ENCODE peak calls at places on chromosomes 4 and X, in eight cellular contexts. E is adrenal gland, V is tibial nerve, R is fibroblast of lung, P is tibial artery, G is stomach, M is dorsolateral prefrontal cortex, O is upper lobe of left lung. F is an unnamed sample.

GRCh38 chr4:38306482-38307071 is 346.4 kb downstream of the PTTG2 start:
- DNase-seq in M (no peak), G (no peak), O (no peak), V (no peak), R (no peak), E (no peak), P (no peak), F (no peak)

GRCh38 chrX:2710496-2710895 is 19.4 kb downstream of the CD99 start:
- DNase-seq in M (no peak), R (no peak), G (no peak), P (no peak), O (no peak), E (no peak), V (no peak), F (no peak)

GRCh38 chr4:113738251-113738650 is 23.3 kb downstream of the CAMK2D start:
- DNase-seq in O (no peak), G (no peak), M (no peak), P (no peak), R (peak), V (no peak), E (no peak), F (no peak)

GRCh38 chr4:151962138-151962845 is 201.5 kb upstream of the GATB start:
- DNase-seq in R (no peak), M (no peak), G (no peak), V (no peak), O (no peak), E (no peak), P (no peak), F (no peak)

GRCh38 chrX:48492293-48492910 is 16.4 kb upstream of the PORCN start:
- DNase-seq in E (no peak), O (no peak), V (no peak), P (no peak), M (no peak), G (no peak), R (no peak), F (no peak)

GRCh38 chr4:40916218-40916555 is 166.4 kb downstream of the NSUN7 start:
- DNase-seq in O (no peak), M (no peak), R (peak), E (no peak), G (no peak), V (no peak), P (peak), F (no peak)

GRCh38 chrX:41912922-41913321 is 10.4 kb downstream of the CASK start:
- DNase-seq in M (no peak), R (no peak), G (no peak), V (no peak), E (no peak), O (no peak), P (no peak), F (no peak)

GRCh38 chrX:13428055-13428786 is 108.4 kb upstream of the ATXN3L start:
- DNase-seq in P (no peak), E (no peak), V (no peak), O (no peak), G (no peak), M (no peak), R (peak), F (no peak)

GRCh38 chrX:31213941-31214340 is 142.1 kb upstream of the FTHL17 start:
- DNase-seq in M (no peak), O (no peak), R (peak), P (no peak), G (no peak), E (no peak), V (no peak), F (no peak)

GRCh38 chr4:140533951-140534480 is 10.0 kb downstream of the ELMOD2 start:
- DNase-seq in V (no peak), O (no peak), R (peak), P (no peak), E (no peak), G (no peak), M (no peak), F (no peak)

GRCh38 chr4:2182981-2183380 is 58.9 kb downstream of the HAUS3 start:
- DNase-seq in G (no peak), R (peak), M (no peak), O (no peak), V (no peak), P (no peak), E (no peak), F (no peak)

GRCh38 chrX:139286342-139286741 is 244.2 kb upstream of the F9 start:
- DNase-seq in G (no peak), E (no peak), V (no peak), R (no peak), O (no peak), M (no peak), P (no peak), F (no peak)

GRCh38 chrX:71911731-71912050 is 1.0 kb downstream of the NHSL2 start:
- DNase-seq in G (no peak), M (no peak), O (peak), R (no peak), P (no peak), V (no peak), E (no peak), F (no peak)

GRCh38 chrX:38151426-38151825 is 69.2 kb downstream of the SRPX start:
- DNase-seq in O (no peak), V (no peak), R (no peak), M (no peak), E (no peak), P (no peak), G (no peak), F (no peak)

GRCh38 chr4:174156239-174156826 is 127.1 kb downstream of the FBXO8 start:
- DNase-seq in E (no peak), V (no peak), O (no peak), P (no peak), R (peak), G (no peak), M (no peak), F (no peak)

GRCh38 chr4:35982318-35982717 is 262.0 kb downstream of the ARAP2 start:
- DNase-seq in P (no peak), O (no peak), R (no peak), M (no peak), V (no peak), E (no peak), G (no peak), F (no peak)

GRCh38 chr4:55757356-55758024 is 62.1 kb upstream of the EXOC1L start:
- DNase-seq in R (no peak), O (no peak), M (no peak), V (no peak), G (no peak), E (no peak), P (no peak), F (no peak)

GRCh38 chr4:132065940-132066495 is 1083.1 kb upstream of the PCDH10 start:
- DNase-seq in M (no peak), E (no peak), G (no peak), P (no peak), R (peak), O (no peak), V (no peak), F (no peak)

GRCh38 chr4:74152841-74153240 is 5.1 kb upstream of the MTHFD2L start:
- DNase-seq in E (no peak), P (no peak), M (no peak), R (peak), G (no peak), O (no peak), V (no peak), F (no peak)

GRCh38 chr4:96305030-96305429 is 465.1 kb downstream of the PDHA2 start:
- DNase-seq in P (no peak), R (no peak), G (no peak), V (no peak), M (no peak), O (no peak), E (no peak), F (no peak)

GRCh38 chr4:48047421-48047844 is 30.9 kb downstream of the NIPAL1 start:
- DNase-seq in G (peak), M (no peak), E (no peak), V (no peak), O (no peak), P (no peak), R (no peak), F (peak)

GRCh38 chrX:38347136-38347535 is 5.3 kb upstream of the OTC start:
- DNase-seq in E (no peak), O (no peak), R (peak), M (no peak), G (no peak), P (no peak), V (no peak), F (no peak)

GRCh38 chr4:55087016-55087929 is 38.1 kb downstream of the KDR start:
- DNase-seq in G (no peak), R (peak), E (no peak), O (no peak), M (no peak), P (no peak), V (no peak), F (no peak)

GRCh38 chrX:144335402-144335801 is 451.5 kb downstream of the UBE2NL start:
- DNase-seq in M (no peak), R (no peak), G (no peak), V (no peak), O (no peak), P (no peak), E (no peak), F (no peak)

GRCh38 chrX:132001127-132001526 is 22.0 kb upstream of the STK26 start:
- DNase-seq in P (no peak), O (no peak), R (no peak), G (no peak), V (no peak), M (no peak), E (no peak), F (no peak)

GRCh38 chr4:18593297-18594002 is 571.9 kb upstream of the LCORL start:
- DNase-seq in R (peak), G (peak), E (peak), O (no peak), V (peak), M (peak), P (peak), F (peak)

GRCh38 chr4:51895158-51895557 is 52.2 kb downstream of the DCUN1D4 start:
- DNase-seq in E (no peak), G (no peak), P (no peak), V (no peak), M (no peak), O (no peak), R (no peak), F (no peak)

GRCh38 chr4:172998527-172999469 is 169.8 kb upstream of the GALNT7 start:
- DNase-seq in V (no peak), O (no peak), M (no peak), E (no peak), P (no peak), R (peak), G (no peak), F (no peak)

GRCh38 chrX:13167444-13168207 is 123.2 kb upstream of the FAM9C start:
- DNase-seq in O (no peak), E (peak), V (no peak), G (no peak), P (peak), R (no peak), M (no peak), F (no peak)

GRCh38 chrX:133959972-133960371 is 25.4 kb downstream of the GPC3 start:
- DNase-seq in M (no peak), P (no peak), R (no peak), E (no peak), V (no peak), O (no peak), G (no peak), F (no peak)

GRCh38 chr4:153318696-153319320 is 25.7 kb upstream of the MND1 start:
- DNase-seq in V (no peak), R (peak), G (peak), O (no peak), P (no peak), M (no peak), E (peak), F (no peak)

GRCh38 chr4:5186584-5187170 is 135.4 kb downstream of the STK32B start:
- DNase-seq in E (no peak), M (no peak), V (no peak), P (no peak), O (no peak), G (no peak), R (no peak), F (no peak)

GRCh38 chr4:121950680-121951569 is 935 bp downstream of the TRPC3 start:
- DNase-seq in R (peak), P (peak), G (peak), E (no peak), V (no peak), M (no peak), O (peak), F (peak)

GRCh38 chr4:148436512-148436911 is 5.7 kb downstream of the NR3C2 start:
- DNase-seq in V (no peak), G (no peak), O (no peak), M (no peak), P (no peak), R (no peak), E (no peak), F (no peak)

GRCh38 chr4:105455182-105455581 is 18.7 kb downstream of the PPA2 start:
- DNase-seq in M (no peak), G (no peak), V (no peak), O (no peak), P (no peak), E (no peak), R (no peak), F (no peak)

GRCh38 chrX:114472788-114473187 is 111.1 kb upstream of the HTR2C start:
- DNase-seq in R (no peak), P (no peak), E (no peak), G (no peak), M (no peak), O (no peak), V (no peak), F (no peak)

GRCh38 chrX:119809185-119809666 is 17.8 kb upstream of the RPL39 start:
- DNase-seq in G (no peak), R (peak), V (no peak), P (no peak), M (no peak), O (no peak), E (no peak), F (no peak)

GRCh38 chrX:118727686-118728339 is 407 bp downstream of the IL13RA1 start:
- DNase-seq in M (no peak), O (peak), E (peak), P (peak), G (peak), R (peak), V (no peak), F (no peak)

DNA sequence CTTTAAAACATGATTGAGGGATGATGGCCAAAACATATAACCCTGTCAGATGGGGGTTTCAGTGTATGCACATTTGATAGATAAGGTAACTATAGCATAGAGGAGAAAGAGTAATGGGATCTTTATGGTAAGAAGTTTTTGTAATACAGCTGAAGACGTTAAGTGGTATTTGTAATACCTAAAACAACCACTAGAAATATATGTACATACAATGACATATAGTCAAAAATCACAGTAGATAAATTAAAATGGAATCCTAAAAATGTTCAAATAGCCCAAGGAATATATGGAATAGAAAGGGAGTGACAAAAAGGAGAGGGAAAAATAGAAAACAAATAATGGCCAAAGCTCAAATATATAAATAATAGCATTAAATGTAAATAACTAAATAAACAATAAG is 371.3 kb upstream of the FSTL5 start:
- DNase-seq in V (no peak), P (no peak), O (no peak), R (no peak), E (no peak), M (no peak), G (no peak), F (no peak)
- TF ChIP-seq CTCF in V (no peak), P (no peak), O (no peak), R (no peak), E (no peak), M (no peak), G (no peak), F (no peak)

DNA sequence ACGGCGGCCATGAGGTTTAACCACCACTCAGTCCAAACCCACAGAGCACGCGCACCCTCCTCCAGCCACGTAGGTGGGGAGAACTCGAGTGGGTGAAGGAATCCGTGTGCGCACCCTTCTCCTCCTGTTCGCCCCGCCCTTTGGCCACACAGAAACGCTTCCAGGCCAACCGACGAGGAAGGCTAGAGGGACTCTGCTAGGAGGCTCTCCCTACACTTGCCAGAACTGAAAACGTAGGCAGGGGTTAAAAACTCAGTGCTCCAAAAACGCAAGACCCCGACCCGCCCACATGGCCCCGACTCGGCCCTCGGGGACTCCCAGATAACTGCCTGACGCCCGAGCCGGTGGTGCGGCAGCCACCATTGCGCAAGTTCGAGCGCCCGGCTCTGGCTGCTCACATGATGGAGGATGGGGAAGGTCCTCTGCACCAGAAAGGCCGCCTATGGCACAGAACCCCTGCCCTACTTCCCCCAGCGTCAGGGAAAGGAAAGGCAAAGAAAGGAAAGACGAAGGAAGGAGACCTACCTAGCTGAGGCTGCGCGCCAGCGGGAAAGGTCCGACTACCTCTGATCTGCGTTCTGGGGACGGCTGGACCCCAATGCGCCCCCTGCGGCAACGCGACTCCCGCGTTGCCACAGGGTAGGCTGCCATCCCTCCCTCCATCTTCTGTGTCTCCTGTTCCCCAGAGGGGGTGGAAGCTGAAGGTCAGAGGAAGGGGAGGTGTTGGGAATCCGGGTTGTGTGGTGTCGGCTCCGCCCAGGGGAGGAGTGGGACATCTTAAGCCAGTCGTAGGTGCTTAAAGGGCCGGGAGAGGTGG is 201.9 kb upstream of the AGTR2 start:
- DNase-seq in O (peak), E (no peak), M (peak), P (no peak), V (no peak), R (peak), G (no peak), F (no peak)
- H3K27ac ChIP-seq in O (peak), E (no peak), M (peak), P (peak), V (no peak), R (no peak), G (peak), F (no peak)

GRCh38 chr4:84634961-84635360 is 52.0 kb downstream of the CDS1 start:
- DNase-seq in E (no peak), M (no peak), P (no peak), O (no peak), V (no peak), R (no peak), G (no peak), F (no peak)

GRCh38 chr4:84638092-84638491 is 55.2 kb downstream of the CDS1 start:
- DNase-seq in P (no peak), V (no peak), O (no peak), E (no peak), G (no peak), R (no peak), M (no peak), F (no peak)

GRCh38 chr4:84644087-84644486 is 61.2 kb downstream of the CDS1 start:
- DNase-seq in M (no peak), E (no peak), G (no peak), V (no peak), R (no peak), P (no peak), O (no peak), F (no peak)

DNA sequence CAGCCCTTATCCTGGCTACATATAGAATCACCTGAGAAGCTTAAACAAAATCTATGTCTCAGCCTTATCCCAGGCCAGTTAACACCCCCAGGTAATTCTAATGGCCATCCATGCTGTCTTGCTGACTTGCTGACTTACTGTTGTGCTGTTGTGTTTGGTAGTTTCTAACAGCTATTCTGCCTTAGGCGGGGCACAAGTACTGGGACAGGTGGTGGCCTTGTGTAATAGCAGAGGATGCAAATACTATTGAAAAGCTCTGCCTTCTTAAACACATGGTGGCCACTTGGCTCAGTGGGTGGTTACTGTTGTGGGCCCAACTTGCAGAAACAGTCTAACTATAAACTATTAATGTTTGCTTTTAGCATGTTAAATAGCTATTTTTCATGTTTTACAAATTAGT is 56.2 kb downstream of the CDS1 start:
- DNase-seq in V (no peak), G (no peak), M (no peak), P (no peak), E (no peak), R (no peak), O (no peak), F (no peak)
- TF ChIP-seq CTCF in V (no peak), G (no peak), M (no peak), P (no peak), E (no peak), R (no peak), O (no peak), F (no peak)

GRCh38 chrX:136259543-136259942 is 8.3 kb upstream of the MAP7D3 start:
- DNase-seq in M (no peak), E (no peak), R (peak), O (no peak), P (peak), V (no peak), G (no peak), F (no peak)

GRCh38 chrX:136261316-136261715 is 10.1 kb upstream of the MAP7D3 start:
- DNase-seq in P (no peak), G (no peak), M (no peak), V (no peak), R (no peak), O (no peak), E (no peak), F (no peak)

GRCh38 chrX:136262241-136262640 is 11.0 kb upstream of the MAP7D3 start:
- DNase-seq in O (no peak), R (peak), G (no peak), V (no peak), P (no peak), E (no peak), M (no peak), F (no peak)

GRCh38 chrX:136260801-136261200 is 9.6 kb upstream of the MAP7D3 start:
- DNase-seq in O (no peak), P (no peak), V (no peak), M (peak), R (peak), E (no peak), G (no peak), F (no peak)

DNA sequence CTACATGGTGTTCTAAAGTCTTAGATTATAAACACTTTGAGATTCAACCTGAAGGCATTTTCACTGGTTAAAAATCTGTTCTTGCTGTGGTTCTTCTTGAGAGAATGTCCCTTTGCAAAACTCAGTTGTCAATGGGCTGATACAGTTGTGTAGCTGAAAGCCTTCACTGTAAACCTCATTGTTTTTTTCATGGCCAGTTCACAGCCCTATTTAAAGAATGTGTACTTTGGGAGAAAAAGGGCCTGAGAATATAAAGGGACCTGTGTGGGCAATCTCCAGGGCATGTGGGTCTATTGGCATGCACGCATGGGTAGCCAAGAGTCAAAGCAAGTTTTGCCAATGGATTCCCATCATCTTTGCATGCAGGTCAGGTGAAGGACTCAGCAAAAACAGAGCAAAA is 7.8 kb upstream of the MAP7D3 start:
- DNase-seq in P (no peak), E (no peak), R (no peak), G (no peak), O (no peak), M (no peak), V (no peak), F (no peak)
- H3K27ac ChIP-seq in P (peak), E (no peak), R (peak), G (peak), O (no peak), M (no peak), V (no peak), F (no peak)

GRCh38 chrX:149512225-149512885 is 7.2 kb upstream of the IDS start:
- DNase-seq in V (no peak), G (peak), O (no peak), M (peak), E (peak), R (peak), P (peak), F (peak)

GRCh38 chrX:149511081-149511480 is 6.0 kb upstream of the IDS start:
- DNase-seq in R (no peak), O (no peak), G (no peak), M (no peak), E (no peak), V (no peak), P (no peak), F (no peak)

GRCh38 chrX:149513713-149514427 is 8.8 kb upstream of the IDS start:
- DNase-seq in P (no peak), V (no peak), G (no peak), E (no peak), R (no peak), O (no peak), M (no peak), F (no peak)

GRCh38 chrX:149508467-149508866 is 3.4 kb upstream of the IDS start:
- DNase-seq in O (no peak), M (no peak), G (no peak), E (no peak), P (no peak), R (no peak), V (no peak), F (no peak)

GRCh38 chrX:149510386-149510785 is 5.3 kb upstream of the IDS start:
- DNase-seq in P (no peak), R (no peak), V (no peak), G (no peak), M (no peak), E (no peak), O (no peak), F (no peak)
- TF ChIP-seq CTCF in P (no peak), R (no peak), V (no peak), G (no peak), M (no peak), E (no peak), O (no peak), F (no peak)

F was measured in CD4-positive, alpha-beta T cell.